ENCODE peak calls at places on chromosomes 1 and 21, in five cellular contexts. One of them, this sample, is unnamed.
A peak's percentile ranks its signal among the peaks of the same experiment; 100 is the strongest.

GRCh38 chr1:2275796-2276536 is 47.8 kb downstream of the SKI start:
- DNase-seq in thoracic aorta: no peak
- DNase-seq in hepatocyte: peak; percentile 67
- DNase-seq in cardiac muscle cell: peak; percentile 81
- DNase-seq in adrenal gland: no peak
- DNase-seq in this sample: no peak

GRCh38 chr1:209617047-209617673 is 33.6 kb downstream of the CAMK1G start:
- DNase-seq in cardiac muscle cell: no peak
- DNase-seq in adrenal gland: no peak
- DNase-seq in thoracic aorta: no peak
- DNase-seq in hepatocyte: no peak
- DNase-seq in this sample: no peak

GRCh38 chr1:190975827-190976226 is 498.2 kb upstream of the BRINP3 start:
- DNase-seq in hepatocyte: no peak
- DNase-seq in adrenal gland: no peak
- DNase-seq in cardiac muscle cell: no peak
- DNase-seq in thoracic aorta: no peak
- DNase-seq in this sample: no peak

GRCh38 chr1:53334312-53334711 is 6.4 kb upstream of the LRP8 start:
- DNase-seq in hepatocyte: no peak
- DNase-seq in cardiac muscle cell: no peak
- DNase-seq in adrenal gland: no peak
- DNase-seq in thoracic aorta: no peak
- DNase-seq in this sample: peak; percentile 36

GRCh38 chr1:83583351-83584014 is 415.4 kb downstream of the TTLL7 start:
- DNase-seq in adrenal gland: no peak
- DNase-seq in thoracic aorta: no peak
- DNase-seq in cardiac muscle cell: no peak
- DNase-seq in hepatocyte: peak; percentile 21
- DNase-seq in this sample: no peak

GRCh38 chr1:53541761-53542550 is 82.8 kb downstream of the DMRTB1 start:
- DNase-seq in thoracic aorta: no peak
- DNase-seq in hepatocyte: peak; percentile 59
- DNase-seq in adrenal gland: peak; percentile 71
- DNase-seq in cardiac muscle cell: peak; percentile 76
- DNase-seq in this sample: peak; percentile 80

GRCh38 chr1:160127865-160128523 is 12.4 kb downstream of the ATP1A2 start:
- DNase-seq in hepatocyte: peak; percentile 66
- DNase-seq in thoracic aorta: no peak
- DNase-seq in adrenal gland: peak; percentile 47
- DNase-seq in cardiac muscle cell: peak; percentile 54
- DNase-seq in this sample: no peak

GRCh38 chr1:217482356-217483102 is 148.4 kb downstream of the GPATCH2 start:
- DNase-seq in thoracic aorta: no peak
- DNase-seq in hepatocyte: no peak
- DNase-seq in cardiac muscle cell: peak; percentile 78
- DNase-seq in adrenal gland: no peak
- DNase-seq in this sample: no peak

GRCh38 chr1:88052162-88052561 is 631.9 kb upstream of the PKN2 start:
- DNase-seq in hepatocyte: peak; percentile 42
- DNase-seq in adrenal gland: no peak
- DNase-seq in cardiac muscle cell: no peak
- DNase-seq in thoracic aorta: no peak
- DNase-seq in this sample: no peak

GRCh38 chr1:243734311-243734700 is 115.7 kb downstream of the AKT3 start:
- DNase-seq in adrenal gland: no peak
- DNase-seq in cardiac muscle cell: peak; percentile 54
- DNase-seq in hepatocyte: no peak
- DNase-seq in thoracic aorta: no peak
- DNase-seq in this sample: no peak

GRCh38 chr1:236523704-236524141 is at the start of gene LGALS8:
- DNase-seq in adrenal gland: peak; percentile 91
- DNase-seq in cardiac muscle cell: peak; percentile 89
- DNase-seq in thoracic aorta: peak; percentile 84
- DNase-seq in hepatocyte: peak; percentile 90
- DNase-seq in this sample: peak; percentile 95

GRCh38 chr21:37671381-37671780 is 244.9 kb downstream of the KCNJ6 start:
- DNase-seq in cardiac muscle cell: no peak
- DNase-seq in thoracic aorta: no peak
- DNase-seq in adrenal gland: no peak
- DNase-seq in hepatocyte: no peak
- DNase-seq in this sample: no peak

GRCh38 chr1:207407655-207408256 is 46.4 kb upstream of the CR2 start:
- DNase-seq in thoracic aorta: no peak
- DNase-seq in adrenal gland: no peak
- DNase-seq in hepatocyte: no peak
- DNase-seq in cardiac muscle cell: peak; percentile 39
- DNase-seq in this sample: no peak

GRCh38 chr1:19923137-19923952 is at the start of gene PLA2G2E:
- DNase-seq in thoracic aorta: no peak
- DNase-seq in hepatocyte: no peak
- DNase-seq in cardiac muscle cell: no peak
- DNase-seq in adrenal gland: no peak
- DNase-seq in this sample: no peak

GRCh38 chr1:47444578-47445465 is 7.0 kb downstream of the FOXD2 start:
- DNase-seq in adrenal gland: no peak
- DNase-seq in thoracic aorta: no peak
- DNase-seq in cardiac muscle cell: peak; percentile 21
- DNase-seq in hepatocyte: no peak
- DNase-seq in this sample: no peak

GRCh38 chr21:42650033-42650370 is 3.4 kb upstream of the PDE9A start:
- DNase-seq in adrenal gland: no peak
- DNase-seq in cardiac muscle cell: no peak
- DNase-seq in thoracic aorta: no peak
- DNase-seq in hepatocyte: no peak
- DNase-seq in this sample: peak; percentile 45

GRCh38 chr1:243944429-243945160 is 94.6 kb upstream of the AKT3 start:
- DNase-seq in cardiac muscle cell: peak; percentile 59
- DNase-seq in thoracic aorta: no peak
- DNase-seq in adrenal gland: no peak
- DNase-seq in hepatocyte: peak; percentile 81
- DNase-seq in this sample: no peak

GRCh38 chr1:186662752-186663151 is 17.5 kb downstream of the PTGS2 start:
- DNase-seq in thoracic aorta: no peak
- DNase-seq in hepatocyte: no peak
- DNase-seq in adrenal gland: no peak
- DNase-seq in cardiac muscle cell: peak; percentile 68
- DNase-seq in this sample: no peak

GRCh38 chr1:25898223-25899015 is 7.8 kb downstream of the STMN1 start:
- DNase-seq in adrenal gland: no peak
- DNase-seq in hepatocyte: no peak
- DNase-seq in thoracic aorta: no peak
- DNase-seq in cardiac muscle cell: no peak
- DNase-seq in this sample: peak; percentile 36

GRCh38 chr1:24119489-24119858 is 7.5 kb upstream of the MYOM3 start:
- DNase-seq in adrenal gland: no peak
- DNase-seq in hepatocyte: no peak
- DNase-seq in cardiac muscle cell: no peak
- DNase-seq in thoracic aorta: no peak
- DNase-seq in this sample: no peak

GRCh38 chr1:97247196-97247595 is 525.6 kb downstream of the PTBP2 start:
- DNase-seq in hepatocyte: no peak
- DNase-seq in cardiac muscle cell: peak; percentile 85
- DNase-seq in adrenal gland: no peak
- DNase-seq in thoracic aorta: no peak
- DNase-seq in this sample: no peak

GRCh38 chr1:74468982-74469603 is 43.3 kb downstream of the LRRC53 start:
- DNase-seq in thoracic aorta: no peak
- DNase-seq in adrenal gland: no peak
- DNase-seq in hepatocyte: peak; percentile 62
- DNase-seq in cardiac muscle cell: peak; percentile 51
- DNase-seq in this sample: no peak

GRCh38 chr1:1598051-1598719 is 1.8 kb downstream of the FNDC10 start:
- DNase-seq in cardiac muscle cell: no peak
- DNase-seq in thoracic aorta: no peak
- DNase-seq in adrenal gland: peak; percentile 29
- DNase-seq in hepatocyte: no peak
- DNase-seq in this sample: peak; percentile 64

GRCh38 chr1:101389547-101389929 is 152.7 kb downstream of the S1PR1 start:
- DNase-seq in thoracic aorta: no peak
- DNase-seq in cardiac muscle cell: no peak
- DNase-seq in hepatocyte: no peak
- DNase-seq in adrenal gland: no peak
- DNase-seq in this sample: no peak

DNA sequence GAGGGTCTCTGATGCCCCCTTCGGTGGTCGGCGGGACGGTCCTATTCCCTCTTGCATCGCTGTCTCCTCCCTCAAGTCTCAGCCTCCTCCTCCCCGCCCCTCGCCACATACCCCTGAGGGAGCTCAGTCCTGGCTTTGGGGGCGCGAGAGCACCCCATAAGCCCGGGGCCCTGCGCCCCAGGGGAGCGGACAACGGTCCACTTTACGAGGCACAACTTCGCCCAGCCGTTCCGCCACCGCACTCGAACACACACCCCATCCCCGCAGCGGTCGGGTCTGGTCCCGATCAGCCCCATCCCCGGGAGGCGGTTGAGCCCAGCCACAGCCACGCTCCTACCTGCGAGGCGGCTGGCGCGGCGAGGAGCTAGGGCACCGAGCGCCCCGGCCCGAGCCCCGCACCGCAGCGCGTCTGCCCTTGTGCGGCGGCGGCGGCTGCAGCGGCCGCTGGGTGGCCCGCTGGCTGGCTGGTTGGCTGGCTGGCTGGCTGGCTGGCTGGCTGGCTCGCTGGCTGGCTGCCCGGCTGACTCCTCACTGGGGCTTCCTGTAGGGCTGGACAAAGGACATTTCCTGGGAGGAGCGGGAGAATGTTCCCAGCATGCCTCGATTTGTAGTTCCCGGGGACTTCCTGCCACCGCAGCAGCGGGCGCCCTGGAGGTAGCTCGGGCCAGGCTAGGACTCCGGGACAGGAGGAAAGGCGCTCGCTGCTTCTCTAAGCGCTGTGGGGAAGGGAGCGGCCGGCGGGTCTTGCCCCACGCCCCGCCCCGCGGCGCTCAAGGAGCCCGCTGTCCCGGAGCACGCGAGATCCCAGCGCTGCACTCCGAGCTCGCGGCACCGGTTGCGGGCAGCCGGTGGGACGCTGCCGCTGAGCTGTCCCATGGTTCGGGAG is at the start of gene ZNF697:
- DNase-seq in thoracic aorta: peak; percentile 90
- DNase-seq in cardiac muscle cell: peak; percentile 99
- DNase-seq in hepatocyte: peak; percentile 95
- DNase-seq in adrenal gland: peak; percentile 99
- DNase-seq in this sample: peak; percentile 99
- TF ChIP-seq CTCF in thoracic aorta: peak; percentile 17
- TF ChIP-seq CTCF in cardiac muscle cell: peak; percentile 40
- TF ChIP-seq CTCF in hepatocyte: peak; percentile 45
- TF ChIP-seq CTCF in adrenal gland: no peak
- TF ChIP-seq CTCF in this sample: no peak

DNA sequence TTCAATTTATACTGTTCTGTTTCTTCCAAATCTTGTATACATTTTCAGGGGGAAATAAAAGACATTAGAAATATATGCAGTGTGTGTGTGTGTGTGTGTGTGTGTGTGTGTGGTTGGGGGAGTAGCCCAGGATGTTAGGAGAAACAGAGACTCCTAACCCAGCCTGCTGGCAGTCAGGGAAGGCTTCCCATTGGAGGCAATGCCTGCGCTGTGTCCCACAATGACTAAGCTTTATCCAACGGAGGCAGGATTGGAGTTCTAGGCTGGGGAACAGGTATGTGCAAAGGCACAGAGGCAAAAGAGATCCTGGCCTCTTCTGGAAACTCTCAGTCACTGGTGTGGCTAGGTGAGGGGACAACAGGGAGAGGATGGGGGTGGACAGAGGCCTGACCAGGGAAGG is 16.5 kb upstream of the ADGRB2 start:
- DNase-seq in cardiac muscle cell: no peak
- DNase-seq in hepatocyte: no peak
- DNase-seq in thoracic aorta: no peak
- DNase-seq in adrenal gland: no peak
- DNase-seq in this sample: no peak
- TF ChIP-seq CTCF in cardiac muscle cell: no peak
- TF ChIP-seq CTCF in hepatocyte: no peak
- TF ChIP-seq CTCF in thoracic aorta: no peak
- TF ChIP-seq CTCF in adrenal gland: no peak
- TF ChIP-seq CTCF in this sample: no peak

GRCh38 chr1:203136409-203137042 is 9.0 kb downstream of the ADORA1 start:
- DNase-seq in adrenal gland: no peak
- DNase-seq in thoracic aorta: no peak
- DNase-seq in hepatocyte: no peak
- DNase-seq in cardiac muscle cell: no peak
- DNase-seq in this sample: peak; percentile 49
- TF ChIP-seq CTCF in adrenal gland: no peak
- TF ChIP-seq CTCF in thoracic aorta: no peak
- TF ChIP-seq CTCF in hepatocyte: no peak
- TF ChIP-seq CTCF in cardiac muscle cell: no peak
- TF ChIP-seq CTCF in this sample: no peak

DNA sequence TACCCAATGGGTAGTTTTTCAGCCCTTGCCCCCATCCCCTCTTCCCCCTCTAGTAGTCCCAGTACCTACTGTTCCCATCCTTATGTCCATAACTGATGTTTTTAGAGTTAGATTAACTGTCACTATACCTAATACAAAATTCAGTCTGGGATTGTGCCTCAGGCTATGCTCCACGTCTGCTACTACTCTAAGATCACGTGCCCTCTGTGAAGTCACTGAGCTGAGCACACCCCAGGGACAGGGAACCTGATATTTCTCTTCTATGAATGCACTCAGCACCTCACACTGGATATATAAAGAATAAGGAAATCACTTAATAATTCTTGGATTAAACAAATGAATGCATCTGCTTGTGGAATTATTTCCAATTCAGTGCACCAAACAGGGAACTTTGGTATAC is 308.0 kb downstream of the SMYD3 start:
- DNase-seq in adrenal gland: no peak
- DNase-seq in hepatocyte: peak; percentile 15
- DNase-seq in thoracic aorta: no peak
- DNase-seq in cardiac muscle cell: no peak
- DNase-seq in this sample: no peak
- TF ChIP-seq CTCF in adrenal gland: no peak
- TF ChIP-seq CTCF in hepatocyte: no peak
- TF ChIP-seq CTCF in thoracic aorta: no peak
- TF ChIP-seq CTCF in cardiac muscle cell: no peak
- TF ChIP-seq CTCF in this sample: no peak

DNA sequence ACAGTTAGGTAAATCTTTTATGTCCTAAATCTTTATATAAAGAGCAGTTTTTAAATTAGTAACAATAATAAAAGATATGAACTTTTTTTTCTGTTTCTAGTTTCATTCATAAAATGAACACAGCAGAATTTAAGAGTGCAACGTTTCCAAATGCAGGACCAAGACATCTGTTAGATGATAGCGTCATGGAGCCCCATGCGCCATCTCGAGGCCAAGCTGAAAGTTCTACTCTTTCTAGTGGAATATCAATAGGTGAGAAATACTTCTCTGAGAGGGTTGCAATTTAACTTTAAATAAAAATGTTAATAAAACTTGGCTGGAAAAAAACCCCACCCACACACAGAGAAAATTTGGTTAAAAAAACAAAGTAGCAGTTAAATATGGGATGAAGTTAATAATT is 15.0 kb upstream of the ANGPTL1 start:
- DNase-seq in hepatocyte: no peak
- DNase-seq in thoracic aorta: no peak
- DNase-seq in cardiac muscle cell: no peak
- DNase-seq in adrenal gland: no peak
- DNase-seq in this sample: no peak
- TF ChIP-seq CTCF in hepatocyte: no peak
- TF ChIP-seq CTCF in thoracic aorta: no peak
- TF ChIP-seq CTCF in cardiac muscle cell: no peak
- TF ChIP-seq CTCF in adrenal gland: no peak
- TF ChIP-seq CTCF in this sample: no peak

This sample was measured in sigmoid colon.